ENCODE peak calls at places on chromosomes 13 and 19, in seven cellular contexts. M is left ventricle myocardium inferior, G is Peyer's patch, L is endothelial cell of umbilical vein, P is body of pancreas, F is Karpas-422, U is mucosa of descending colon. J is an unnamed sample. For H3K4me1, the result is how much of the 10 kb centered on the place peaks cover.

GRCh38 chr19:54390942-54391577 is 24.2 kb upstream of the TTYH1 start:
- DNase-seq in U (peak), L (peak), G (peak), F (peak), M (no peak), P (peak), J (peak)

GRCh38 chr19:3343619-3344502 is 22.5 kb upstream of the NFIC start:
- DNase-seq in P (peak), G (peak), M (peak), L (peak), U (peak), F (peak), J (no peak)

GRCh38 chr13:52109096-52109495 is 19.8 kb downstream of the NEK5 start:
- DNase-seq in F (no peak), G (no peak), M (no peak), P (no peak), L (no peak), U (no peak), J (peak)

GRCh38 chr19:50497030-50497420 is 14.0 kb downstream of the JOSD2 start:
- DNase-seq in P (no peak), M (peak), U (no peak), G (no peak), L (no peak), F (no peak), J (no peak)

GRCh38 chr19:33556261-33556660 is 34.7 kb upstream of the PEPD start:
- DNase-seq in L (no peak), U (no peak), M (no peak), G (no peak), F (no peak), P (no peak), J (no peak)

GRCh38 chr13:36549771-36550170 is 117.5 kb downstream of the CCNA1 start:
- DNase-seq in G (no peak), U (no peak), L (no peak), F (peak), M (no peak), P (no peak), J (no peak)

GRCh38 chr13:40682449-40683240 is 16.2 kb upstream of the FOXO1 start:
- DNase-seq in U (no peak), L (peak), F (peak), P (no peak), G (no peak), M (no peak), J (no peak)

GRCh38 chr13:92103673-92104296 is 705.4 kb downstream of the GPC5 start:
- DNase-seq in L (no peak), F (no peak), U (no peak), M (no peak), P (no peak), G (no peak), J (peak)

GRCh38 chr19:3047307-3048189 is 14.7 kb downstream of the TLE5 start:
- DNase-seq in F (no peak), M (peak), L (peak), P (peak), G (peak), U (peak), J (peak)

GRCh38 chr19:50827476-50827875 is 3.9 kb upstream of the KLK1 start:
- DNase-seq in G (no peak), F (no peak), M (no peak), P (no peak), L (no peak), U (no peak), J (no peak)

DNA sequence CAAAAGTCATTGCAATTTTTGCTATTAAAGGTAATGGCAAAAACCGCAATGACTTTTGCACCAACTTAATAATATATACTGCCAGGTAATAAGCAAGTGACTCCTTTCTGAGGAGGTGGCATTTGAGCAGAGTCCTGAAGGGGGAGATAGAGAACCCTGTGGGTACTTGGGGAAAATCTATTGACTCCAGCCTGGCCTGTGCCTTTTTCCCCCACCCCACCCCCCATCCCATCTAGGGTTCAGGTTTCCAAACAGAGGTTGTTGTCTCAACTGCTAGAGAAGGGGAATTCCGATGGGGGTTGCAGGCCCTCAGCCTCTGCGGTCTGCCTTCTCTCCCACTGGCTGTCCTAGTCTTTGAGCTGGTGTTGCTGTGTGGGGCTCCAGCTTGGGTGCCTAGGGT is 11.5 kb downstream of the S1PR2 start:
- DNase-seq in L (no peak), G (no peak), M (no peak), P (no peak), U (peak), F (peak), J (peak)
- H3K4me3 ChIP-seq in L (no peak), G (no peak), M (no peak), P (no peak), U (no peak), F (no peak), J (no peak)

GRCh38 chr19:1883784-1884183 is 1.5 kb downstream of the ABHD17A start:
- DNase-seq in U (no peak), F (peak), P (no peak), M (no peak), L (no peak), G (no peak), J (no peak)
- H3K4me1 ChIP-seq in U (under half), F (under half), P (under half), M (half or more), L (under half), G (under half), J (under half)

DNA sequence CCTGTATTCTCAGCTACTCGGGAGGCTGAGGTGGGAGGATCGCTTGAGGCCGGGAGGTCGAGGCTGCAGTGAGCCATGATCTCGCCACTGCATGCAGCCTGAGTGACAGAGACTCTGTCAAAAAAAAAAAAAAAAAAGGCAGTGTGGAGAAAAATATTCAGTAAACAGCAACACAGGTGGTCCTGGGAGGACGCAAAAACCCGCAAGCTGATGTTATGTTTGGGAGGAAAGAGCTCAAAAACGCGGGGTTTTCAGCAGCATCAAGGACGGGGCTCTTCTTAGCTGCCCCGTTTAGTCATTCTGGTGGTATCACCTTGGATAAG is 599 bp upstream of the ZNF784 start:
- DNase-seq in M (no peak), U (no peak), F (no peak), G (no peak), L (no peak), P (no peak), J (no peak)
- H3K4me3 ChIP-seq in M (peak), U (no peak), F (peak), G (peak), L (peak), P (no peak), J (peak)

DNA sequence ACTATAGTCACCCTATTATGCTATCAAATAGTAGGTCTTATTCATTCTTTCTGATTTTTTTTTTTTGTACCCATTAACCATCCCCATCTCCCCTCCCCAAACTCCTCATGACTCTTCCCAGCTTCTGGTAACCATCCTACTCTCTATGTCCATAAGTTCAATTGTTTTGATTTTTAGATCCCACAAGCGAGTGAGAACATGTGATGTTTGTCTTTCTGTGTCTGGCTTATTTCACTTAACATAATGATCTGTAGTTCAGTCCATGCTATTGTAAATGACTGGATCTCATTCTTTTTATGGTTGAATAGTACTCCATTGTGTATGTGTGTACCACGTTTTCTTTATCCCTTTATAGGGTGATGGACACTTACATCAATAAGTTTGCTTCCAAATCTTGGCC is 4.5 kb upstream of the MYCBP2 start:
- DNase-seq in M (no peak), P (no peak), G (no peak), F (no peak), L (no peak), U (no peak), J (no peak)
- H3K4me1 ChIP-seq in M (under half), P (under half), G (under half), F (under half), L (under half), U (under half), J (under half)

GRCh38 chr13:45702869-45703391 is 810 bp downstream of the CBY2 start:
- DNase-seq in U (no peak), P (no peak), G (no peak), F (no peak), M (no peak), L (no peak), J (no peak)

GRCh38 chr13:45707701-45708100 is 5.6 kb downstream of the CBY2 start:
- DNase-seq in L (no peak), F (no peak), P (no peak), G (no peak), U (no peak), M (no peak), J (no peak)

GRCh38 chr13:45704211-45704739 is 2.2 kb downstream of the CBY2 start:
- DNase-seq in G (no peak), L (no peak), P (no peak), U (no peak), F (no peak), M (no peak), J (no peak)

GRCh38 chr13:45705936-45706335 is 3.8 kb downstream of the CBY2 start:
- DNase-seq in F (peak), M (no peak), U (no peak), P (no peak), G (no peak), L (no peak), J (no peak)

DNA sequence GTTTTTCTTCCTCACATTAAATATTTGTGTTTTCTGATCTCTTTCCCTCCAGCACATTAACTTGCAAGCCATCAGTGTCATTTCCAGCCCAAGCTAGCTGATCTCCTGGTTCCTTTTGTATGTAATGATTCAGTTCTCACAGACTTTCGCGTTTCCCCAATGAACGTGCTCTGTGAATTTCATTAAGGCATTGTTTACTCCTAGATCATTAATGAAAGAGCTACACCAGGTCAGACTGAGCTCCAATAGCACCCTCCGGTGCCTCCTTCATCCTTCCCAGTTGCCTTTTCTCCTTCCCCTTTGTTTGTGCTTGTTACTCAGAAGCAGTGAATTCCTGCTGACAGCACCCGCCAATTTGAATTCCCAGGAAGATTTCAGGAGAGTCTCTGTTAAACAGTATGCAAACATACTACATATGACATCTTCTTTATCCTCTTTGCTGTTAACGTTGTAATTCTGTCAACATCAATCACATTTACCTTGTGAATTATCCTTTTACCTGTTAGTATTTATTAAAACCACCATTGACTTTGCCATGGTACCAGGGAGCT is 3.1 kb downstream of the CBY2 start:
- DNase-seq in G (no peak), M (no peak), U (no peak), L (no peak), F (no peak), P (no peak), J (no peak)
- H3K4me3 ChIP-seq in G (no peak), M (no peak), U (no peak), L (no peak), F (no peak), P (no peak), J (no peak)

J was measured in Caco-2.